ENCODE peak calls at places on chromosome 21, in seven cellular contexts. A is A549, G is pancreas, I is fibroblast of lung, B is AG09309, X is fibroblast of pulmonary artery, R is PC-3. T is an unnamed sample.
A peak's percentile ranks its signal among the peaks of the same experiment; 100 is the strongest.

GRCh38 chr21:25402134-25402957 is 204.9 kb downstream of the MRPL39 start:
- DNase-seq in A (no peak), G (no peak), I (no peak), B (no peak), X (no peak), R (no peak), T (no peak)

GRCh38 chr21:33848252-33848953 is 67.2 kb downstream of the ATP5PO start:
- DNase-seq in A (no peak), G (no peak), I (no peak), B (no peak), X (no peak), R (peak; percentile 91), T (no peak)

GRCh38 chr21:31142600-31142999 is 104.3 kb upstream of the KRTAP19-8 start:
- DNase-seq in A (no peak), G (no peak), I (no peak), B (no peak), X (no peak), R (peak; percentile 47), T (no peak)

GRCh38 chr21:46153259-46154154 is 1.9 kb downstream of the FTCD start:
- DNase-seq in A (peak; percentile 43), G (peak; percentile 71), I (peak; percentile 59), B (no peak), X (peak; percentile 60), R (peak; percentile 51), T (no peak)

GRCh38 chr21:33266050-33266783 is at the start of gene IL10RB:
- DNase-seq in A (peak; percentile 64), G (peak; percentile 78), I (peak; percentile 46), B (no peak), X (peak; percentile 40), R (peak; percentile 66), T (no peak)

GRCh38 chr21:31557956-31558838 is 101.3 kb upstream of the SOD1 start:
- DNase-seq in A (no peak), G (no peak), I (no peak), B (no peak), X (peak; percentile 22), R (peak; percentile 8), T (no peak)

GRCh38 chr21:19198801-19199200 is 795.2 kb upstream of the TMPRSS15 start:
- DNase-seq in A (no peak), G (no peak), I (no peak), B (no peak), X (no peak), R (peak; percentile 35), T (peak; percentile 22)

GRCh38 chr21:33299181-33299752 is 25.5 kb upstream of the IFNAR1 start:
- DNase-seq in A (no peak), G (no peak), I (no peak), B (no peak), X (no peak), R (peak; percentile 57), T (no peak)

GRCh38 chr21:38286739-38287426 is 30.1 kb downstream of the KCNJ15 start:
- DNase-seq in A (no peak), G (no peak), I (no peak), B (no peak), X (no peak), R (no peak), T (no peak)

GRCh38 chr21:32135401-32136363 is 143.2 kb downstream of the MIS18A start:
- DNase-seq in A (no peak), G (no peak), I (no peak), B (peak; percentile 2), X (no peak), R (no peak), T (no peak)

GRCh38 chr21:45417951-45418300 is 13.0 kb downstream of the COL18A1 start:
- DNase-seq in A (no peak), G (peak; percentile 22), I (no peak), B (no peak), X (no peak), R (no peak), T (no peak)

GRCh38 chr21:18147678-18148077 is 97.0 kb upstream of the CHODL start:
- DNase-seq in A (no peak), G (no peak), I (no peak), B (no peak), X (peak; percentile 14), R (peak; percentile 9), T (no peak)

GRCh38 chr21:33847586-33848251 is 67.9 kb downstream of the ATP5PO start:
- DNase-seq in A (no peak), G (no peak), I (no peak), B (no peak), X (no peak), R (no peak), T (no peak)

GRCh38 chr21:31281561-31281960 is 62.5 kb downstream of the TIAM1 start:
- DNase-seq in A (no peak), G (no peak), I (no peak), B (no peak), X (no peak), R (no peak), T (no peak)

GRCh38 chr21:26572668-26573381 is at the start of gene CYYR1:
- DNase-seq in A (no peak), G (no peak), I (peak; percentile 54), B (no peak), X (no peak), R (no peak), T (no peak)

GRCh38 chr21:32312321-32312720 is 13.7 kb downstream of the MRAP start:
- DNase-seq in A (no peak), G (no peak), I (no peak), B (no peak), X (no peak), R (no peak), T (no peak)

GRCh38 chr21:44379991-44380865 is 26.8 kb downstream of the TRPM2 start:
- DNase-seq in A (no peak), G (no peak), I (no peak), B (no peak), X (no peak), R (no peak), T (no peak)

GRCh38 chr21:28737671-28738279 is 254.9 kb downstream of the LTN1 start:
- DNase-seq in A (no peak), G (no peak), I (peak; percentile 30), B (no peak), X (peak; percentile 62), R (peak; percentile 78), T (no peak)

GRCh38 chr21:46115441-46116188 is 17.7 kb downstream of the COL6A2 start:
- DNase-seq in A (no peak), G (no peak), I (no peak), B (no peak), X (no peak), R (no peak), T (no peak)

GRCh38 chr21:20999567-21000169 is 1.5 kb downstream of the NCAM2 start:
- DNase-seq in A (no peak), G (no peak), I (peak; percentile 73), B (no peak), X (peak; percentile 71), R (peak; percentile 72), T (no peak)

GRCh38 chr21:20997633-20998455 is at the start of gene NCAM2:
- DNase-seq in A (no peak), G (peak; percentile 79), I (peak; percentile 85), B (no peak), X (peak; percentile 81), R (peak; percentile 53), T (no peak)

GRCh38 chr21:20998456-20998789 is 214 bp downstream of the NCAM2 start:
- DNase-seq in A (no peak), G (no peak), I (no peak), B (no peak), X (no peak), R (no peak), T (no peak)

GRCh38 chr21:20997308-20997632 is 939 bp upstream of the NCAM2 start:
- DNase-seq in A (no peak), G (peak; percentile 22), I (peak; percentile 5), B (no peak), X (no peak), R (no peak), T (no peak)

DNA sequence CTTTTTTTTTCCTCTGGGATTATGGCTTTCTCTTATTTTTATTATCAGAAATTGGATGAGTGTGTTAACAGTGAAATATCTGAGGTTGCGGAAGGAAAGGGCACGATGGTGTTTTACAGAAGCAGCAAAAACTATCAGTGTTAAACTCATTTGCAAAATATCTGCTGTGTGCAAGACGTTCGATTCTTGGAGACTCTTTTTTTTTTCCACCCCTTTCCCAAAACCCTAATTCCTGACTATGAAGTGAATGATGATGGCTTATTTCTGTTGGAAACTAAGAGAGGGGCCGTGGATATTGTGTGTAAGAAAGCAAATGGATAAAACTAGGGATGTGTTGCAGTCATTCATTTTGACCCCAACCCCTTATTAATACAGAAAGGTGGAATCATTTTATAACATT is 677 bp downstream of the NCAM2 start:
- DNase-seq in A (no peak), G (no peak), I (no peak), B (no peak), X (no peak), R (no peak), T (no peak)
- H3K4me3 ChIP-seq in A (no peak overlapping the region), G (peak overlapping the region; percentile 43), I (peak overlapping the region; percentile 86), B (no peak overlapping the region), X (peak overlapping the region; percentile 77), R (peak overlapping the region; percentile 67), T (peak overlapping the region; percentile 51)

GRCh38 chr21:36109868-36110267 is 25.0 kb upstream of the CBR3 start:
- DNase-seq in A (no peak), G (no peak), I (no peak), B (no peak), X (no peak), R (no peak), T (no peak)

GRCh38 chr21:36105327-36105842 is 29.5 kb upstream of the CBR3 start:
- DNase-seq in A (no peak), G (no peak), I (no peak), B (no peak), X (no peak), R (no peak), T (no peak)

GRCh38 chr21:36103434-36103833 is 31.4 kb upstream of the CBR3 start:
- DNase-seq in A (no peak), G (no peak), I (no peak), B (no peak), X (no peak), R (peak; percentile 58), T (no peak)

GRCh38 chr21:36100971-36101641 is 31.3 kb downstream of the CBR1 start:
- DNase-seq in A (no peak), G (no peak), I (no peak), B (no peak), X (no peak), R (no peak), T (no peak)

GRCh38 chr21:36104306-36105300 is 30.3 kb upstream of the CBR3 start:
- DNase-seq in A (no peak), G (peak; percentile 39), I (peak; percentile 53), B (no peak), X (peak; percentile 46), R (peak; percentile 77), T (peak; percentile 89)
- TF ChIP-seq CTCF in A (no peak), G (no peak), I (peak; percentile 46), B (peak; percentile 52), X (peak; percentile 41), R (peak; percentile 41), T (peak; percentile 85)

DNA sequence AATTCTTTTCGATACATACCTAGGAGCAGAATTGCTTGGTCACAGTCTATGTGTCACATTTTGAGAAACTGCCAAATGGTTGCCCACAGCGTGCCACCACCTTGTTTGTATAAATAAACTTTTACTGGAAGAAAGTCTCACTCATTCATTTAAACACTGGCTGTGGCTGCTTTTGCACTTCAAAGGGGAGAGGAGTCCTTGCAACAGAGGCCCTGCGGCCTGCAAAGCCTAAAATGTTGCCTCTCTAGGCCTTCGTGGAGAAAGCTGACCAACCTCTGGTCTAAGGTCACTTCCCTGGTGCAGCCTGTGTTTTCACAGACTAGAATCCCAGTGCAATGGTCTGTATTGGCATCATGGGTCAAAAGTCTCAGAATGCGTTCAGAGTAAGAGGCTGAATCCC is 8.3 kb downstream of the RIPK4 start:
- DNase-seq in A (no peak), G (no peak), I (no peak), B (no peak), X (no peak), R (peak; percentile 99), T (no peak)
- H3K4me3 ChIP-seq in A (no peak overlapping the region), G (no peak overlapping the region), I (no peak overlapping the region), B (no peak overlapping the region), X (no peak overlapping the region), R (peak overlapping the region; percentile 94), T (no peak overlapping the region)

GRCh38 chr21:43355925-43356289 is 71.0 kb downstream of the SIK1 start:
- DNase-seq in A (no peak), G (no peak), I (no peak), B (no peak), X (no peak), R (no peak), T (no peak)
- TF ChIP-seq CTCF in A (no peak), G (no peak), I (no peak), B (no peak), X (no peak), R (no peak), T (no peak)

T was measured in epithelial cell of proximal tubule.